ENCODE peak calls at places on chromosomes 2 and 18, in four cellular contexts. E is keratinocyte, Z is neural progenitor cell, Y is OCI-LY7. N is an unnamed sample.

GRCh38 chr2:10412380-10412779 is 35.7 kb downstream of the ODC1 start:
- DNase-seq in E (no peak), Z (peak; percentile 66), Y (peak; percentile 87), N (peak; percentile 82)

GRCh38 chr2:111986116-111986900 is 68.8 kb upstream of the TMEM87B start:
- DNase-seq in E (no peak), Z (peak; percentile 86), Y (no peak), N (no peak)

GRCh38 chr2:187906021-187906420 is 351.8 kb upstream of the TFPI start:
- DNase-seq in E (no peak), Z (no peak), Y (no peak), N (no peak)

GRCh38 chr2:220676695-220677094 is 895.4 kb downstream of the EPHA4 start:
- DNase-seq in E (no peak), Z (no peak), Y (no peak), N (no peak)

GRCh38 chr18:34999734-35000397 is 41.3 kb upstream of the MAPRE2 start:
- DNase-seq in E (no peak), Z (peak; percentile 52), Y (no peak), N (no peak)

GRCh38 chr2:112958428-112959108 is 19.2 kb upstream of the IL36G start:
- DNase-seq in E (no peak), Z (peak; percentile 58), Y (peak; percentile 63), N (peak; percentile 47)

GRCh38 chr2:26477911-26478253 is at the start of gene OTOF:
- DNase-seq in E (peak; percentile 1), Z (no peak), Y (no peak), N (peak; percentile 98)

GRCh38 chr2:240997141-240997855 is 1.1 kb upstream of the SNED1 start:
- DNase-seq in E (no peak), Z (no peak), Y (no peak), N (peak; percentile 91)

GRCh38 chr2:30147196-30147714 is 448 bp downstream of the YPEL5 start:
- DNase-seq in E (no peak), Z (peak; percentile 65), Y (no peak), N (peak; percentile 76)

GRCh38 chr18:22683196-22683676 is 249.9 kb upstream of the RBBP8 start:
- DNase-seq in E (no peak), Z (no peak), Y (no peak), N (peak; percentile 6)

GRCh38 chr18:2717407-2717806 is 61.9 kb downstream of the SMCHD1 start:
- DNase-seq in E (no peak), Z (no peak), Y (no peak), N (no peak)

GRCh38 chr18:9941660-9942059 is 27.8 kb downstream of the VAPA start:
- DNase-seq in E (no peak), Z (no peak), Y (no peak), N (no peak)

GRCh38 chr2:62806231-62806630 is 100.7 kb downstream of the EHBP1 start:
- DNase-seq in E (no peak), Z (no peak), Y (no peak), N (no peak)

GRCh38 chr2:238854699-238855111 is 6.8 kb downstream of the TWIST2 start:
- DNase-seq in E (no peak), Z (no peak), Y (no peak), N (no peak)

GRCh38 chr2:198375073-198375430 is 570.7 kb downstream of the PLCL1 start:
- DNase-seq in E (no peak), Z (no peak), Y (peak; percentile 53), N (no peak)

GRCh38 chr18:26771524-26771923 is 94.0 kb downstream of the AQP4 start:
- DNase-seq in E (no peak), Z (peak; percentile 47), Y (no peak), N (no peak)

GRCh38 chr2:30149513-30149912 is 2.7 kb downstream of the YPEL5 start:
- DNase-seq in E (no peak), Z (peak; percentile 40), Y (peak; percentile 29), N (no peak)

GRCh38 chr2:241573741-241574140 is 15.2 kb downstream of the BOK start:
- DNase-seq in E (no peak), Z (no peak), Y (no peak), N (peak; percentile 77)

DNA sequence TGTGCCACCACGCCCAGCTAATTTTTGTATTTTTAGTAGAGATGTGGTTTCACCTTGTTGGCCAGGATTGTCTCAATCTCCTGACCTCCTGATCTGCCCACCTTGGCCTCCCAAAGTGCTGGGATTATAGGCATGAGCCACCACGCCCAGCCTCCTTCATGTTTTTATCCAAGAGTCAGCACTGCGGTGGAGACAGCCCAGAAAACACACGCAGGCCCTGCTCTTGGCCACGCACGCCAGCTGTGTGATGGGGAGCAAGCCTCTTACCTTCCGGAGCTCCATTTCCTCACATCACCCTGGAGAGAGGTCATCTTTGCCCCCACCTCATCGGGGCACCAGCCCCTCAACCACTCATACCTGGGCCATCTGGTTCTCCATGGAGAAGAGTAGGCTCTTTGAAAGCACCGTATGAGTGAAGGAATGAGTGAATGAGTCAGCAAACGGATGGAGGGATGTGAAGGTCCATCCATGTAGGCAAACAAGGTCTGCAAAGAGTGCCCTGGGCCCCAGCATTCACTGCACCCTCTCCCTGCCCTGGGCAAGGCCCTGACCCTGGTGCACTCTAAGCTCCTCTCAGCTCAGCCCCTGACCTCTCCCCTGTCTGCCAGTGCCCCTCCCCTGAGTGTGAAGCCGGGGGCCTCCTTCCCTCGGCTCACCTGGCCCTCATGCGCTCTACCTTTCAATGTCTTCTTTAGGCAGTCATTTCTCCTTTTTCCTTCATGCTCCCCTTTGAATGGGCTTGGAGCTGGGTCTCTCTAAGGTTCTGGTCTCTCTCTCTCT is 7.4 kb downstream of the GYPC start:
- DNase-seq in E (no peak), Z (no peak), Y (no peak), N (no peak)
- H3K4me1 ChIP-seq in E (no peaks in the 10 kb centered on the region), Z (peaks cover 6% of the 10 kb centered on the region), Y (peaks cover 89% of the 10 kb centered on the region), N (peaks cover 11% of the 10 kb centered on the region)

GRCh38 chr2:175123254-175123653 is 44.7 kb downstream of the ATF2 start:
- DNase-seq in E (no peak), Z (no peak), Y (no peak), N (no peak)
- H3K27ac ChIP-seq in E (no peak overlapping the region), Z (no peak overlapping the region), Y (no peak overlapping the region), N (no peak overlapping the region)

GRCh38 chr2:33620-34019 is 12.7 kb downstream of the FAM110C start:
- DNase-seq in E (peak; percentile 86), Z (no peak), Y (no peak), N (no peak)

GRCh38 chr2:28401-28975 is 17.8 kb downstream of the FAM110C start:
- DNase-seq in E (no peak), Z (no peak), Y (no peak), N (no peak)

GRCh38 chr2:26891-27290 is 19.4 kb downstream of the FAM110C start:
- DNase-seq in E (no peak), Z (no peak), Y (no peak), N (no peak)

GRCh38 chr2:32068-32467 is 14.2 kb downstream of the FAM110C start:
- DNase-seq in E (no peak), Z (no peak), Y (no peak), N (no peak)

GRCh38 chr2:29254-29653 is 17.1 kb downstream of the FAM110C start:
- DNase-seq in E (no peak), Z (no peak), Y (no peak), N (no peak)
- H2AFZ ChIP-seq in E (peak overlapping the region; percentile 26), Z (no peak overlapping the region), Y (no peak overlapping the region), N (no peak overlapping the region)

GRCh38 chr2:85791704-85792565 is 38.1 kb downstream of the ATOH8 start:
- DNase-seq in E (no peak), Z (no peak), Y (no peak), N (peak; percentile 85)
- H3K4me1 ChIP-seq in E (peaks cover 9% of the 10 kb centered on the region), Z (peaks cover 11% of the 10 kb centered on the region), Y (no peaks in the 10 kb centered on the region), N (peaks cover 31% of the 10 kb centered on the region)